ENCODE peak calls at places on chromosomes 11 and 22, in five cellular contexts. S, Q, D, Y and B are unnamed samples. For H3K9me3, the result is how much of the 10 kb centered on the place peaks cover.

GRCh38 chr11:12179521-12179920 is 69.1 kb downstream of the MICAL2 start:
- DNase-seq in S (no peak), Q (no peak), D (no peak), Y (no peak), B (no peak)

GRCh38 chr22:17562906-17563870 is at the start of gene SLC25A18:
- DNase-seq in S (no peak), Q (no peak), D (no peak), Y (peak), B (peak)

GRCh38 chr22:17576475-17576874 is 13.2 kb downstream of the SLC25A18 start:
- DNase-seq in S (no peak), Q (no peak), D (peak), Y (no peak), B (no peak)

GRCh38 chr11:10575346-10575745 is 6.9 kb upstream of the LYVE1 start:
- DNase-seq in S (no peak), Q (no peak), D (no peak), Y (no peak), B (no peak)

GRCh38 chr11:129317564-129317963 is 58.1 kb upstream of the BARX2 start:
- DNase-seq in S (no peak), Q (no peak), D (no peak), Y (no peak), B (no peak)

GRCh38 chr11:22787565-22788162 is 41.9 kb downstream of the SVIP start:
- DNase-seq in S (no peak), Q (no peak), D (no peak), Y (peak), B (no peak)

GRCh38 chr11:61918251-61919112 is 1.1 kb upstream of the RAB3IL1 start:
- DNase-seq in S (no peak), Q (no peak), D (peak), Y (peak), B (peak)

GRCh38 chr11:73734996-73735395 is 25.9 kb downstream of the RAB6A start:
- DNase-seq in S (no peak), Q (no peak), D (no peak), Y (no peak), B (no peak)

GRCh38 chr11:102473543-102473942 is 21.0 kb upstream of the TMEM123 start:
- DNase-seq in S (peak), Q (no peak), D (no peak), Y (no peak), B (no peak)

GRCh38 chr22:50505776-50506610 is 1.5 kb downstream of the LMF2 start:
- DNase-seq in S (no peak), Q (no peak), D (no peak), Y (no peak), B (peak)

GRCh38 chr22:46701262-46701661 is 36.8 kb downstream of the CERK start:
- DNase-seq in S (no peak), Q (no peak), D (no peak), Y (no peak), B (no peak)

GRCh38 chr11:33598426-33599069 is 102.1 kb downstream of the C11orf91 start:
- DNase-seq in S (no peak), Q (no peak), D (no peak), Y (no peak), B (no peak)

GRCh38 chr11:35148163-35148562 is 9.2 kb downstream of the CD44 start:
- DNase-seq in S (no peak), Q (no peak), D (no peak), Y (no peak), B (no peak)

GRCh38 chr11:34161812-34162506 is 56.5 kb downstream of the NAT10 start:
- DNase-seq in S (no peak), Q (no peak), D (no peak), Y (no peak), B (no peak)

GRCh38 chr11:36131719-36132349 is 157.4 kb downstream of the COMMD9 start:
- DNase-seq in S (peak), Q (no peak), D (peak), Y (peak), B (peak)

GRCh38 chr11:11956006-11956405 is 52.4 kb downstream of the DKK3 start:
- DNase-seq in S (no peak), Q (no peak), D (no peak), Y (no peak), B (no peak)

GRCh38 chr11:109338131-109338530 is 83.9 kb upstream of the C11orf87 start:
- DNase-seq in S (no peak), Q (no peak), D (no peak), Y (no peak), B (no peak)

DNA sequence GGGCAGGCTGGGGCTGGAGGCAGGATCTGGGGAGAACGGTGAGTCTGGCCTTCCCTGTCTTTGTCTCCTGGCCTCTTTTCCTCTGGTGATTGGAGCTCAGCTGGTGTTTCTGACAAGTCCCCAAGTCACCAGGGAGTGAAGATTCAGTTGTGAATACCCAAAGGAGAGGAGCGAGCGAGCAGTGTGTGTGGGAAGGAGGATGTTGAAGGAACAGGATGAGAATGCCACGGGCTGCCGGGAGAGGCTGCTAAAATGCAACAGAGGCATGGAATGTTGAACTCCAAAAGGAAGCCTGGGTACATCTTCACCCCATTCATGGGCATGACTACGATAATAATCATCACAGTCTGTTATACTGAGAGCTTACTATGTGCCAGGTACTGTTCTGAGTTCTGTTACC is 163.3 kb downstream of the CEP164 start:
- DNase-seq in S (no peak), Q (no peak), D (no peak), Y (no peak), B (no peak)
- H3K9me3 ChIP-seq in S (under half), Q (under half), D (under half), Y (under half), B (under half)

DNA sequence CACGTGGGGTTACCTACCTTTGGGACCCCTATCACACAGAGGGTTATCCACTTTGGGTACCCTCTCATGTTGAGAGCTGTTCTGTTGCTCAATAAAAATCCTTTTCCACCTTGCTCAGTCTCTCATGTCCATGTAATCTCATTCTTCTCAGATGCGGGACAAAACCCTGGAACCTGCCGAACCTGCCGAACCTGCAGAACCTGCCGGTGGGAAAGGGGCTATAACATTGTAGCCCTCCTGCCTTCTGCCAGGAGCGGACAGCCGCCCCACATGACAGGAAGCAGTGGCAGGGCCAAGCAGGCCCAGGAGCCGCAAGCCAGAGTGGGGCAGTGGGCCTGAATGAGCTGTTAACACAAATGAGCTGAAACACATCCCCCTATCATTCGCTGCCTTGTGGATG is 18.1 kb downstream of the NPAT start:
- DNase-seq in S (no peak), Q (no peak), D (no peak), Y (no peak), B (no peak)
- H3K9me3 ChIP-seq in S (under half), Q (under half), D (under half), Y (under half), B (under half)

DNA sequence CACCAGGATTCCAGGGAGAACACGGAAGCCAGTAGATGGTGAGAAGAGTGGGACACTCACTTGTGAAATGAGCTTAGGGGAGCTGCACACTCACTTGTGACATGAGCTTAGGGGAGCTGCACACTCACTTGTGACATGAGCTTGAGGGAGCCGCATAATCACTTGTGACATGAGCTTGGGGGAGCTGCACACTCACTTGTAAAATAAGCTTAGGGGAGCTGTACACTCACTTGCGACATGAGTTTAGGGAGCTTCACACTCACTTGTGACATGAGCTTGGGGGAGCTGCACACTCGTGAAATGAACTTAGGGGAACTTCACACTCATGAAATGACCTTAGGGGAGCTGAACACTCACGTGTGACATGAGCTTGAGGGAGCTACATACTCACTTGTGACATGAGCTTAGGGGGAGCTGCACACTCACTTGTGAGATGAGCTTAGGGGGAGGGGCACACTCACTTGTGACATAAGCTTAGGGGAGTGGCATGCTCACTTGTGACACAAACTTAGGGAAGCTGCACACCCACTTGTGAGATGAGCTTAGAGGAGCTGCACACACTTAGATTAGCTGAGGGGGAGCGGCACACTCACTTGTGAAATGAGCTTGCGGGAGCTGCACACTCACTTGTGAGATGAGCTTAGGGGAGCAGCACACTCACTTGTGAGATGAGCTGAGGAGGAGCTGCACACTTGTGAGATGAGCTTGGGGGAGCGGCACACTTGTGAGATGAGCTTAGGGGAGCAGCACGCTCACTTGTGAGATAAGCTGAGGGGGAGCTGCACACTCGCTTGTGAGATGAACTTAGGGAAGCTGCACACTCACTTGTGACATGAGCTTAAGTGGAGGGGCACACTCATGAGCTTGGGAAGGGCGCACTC is 59.0 kb downstream of the NCAPD3 start:
- DNase-seq in S (no peak), Q (no peak), D (no peak), Y (no peak), B (no peak)
- H3K9me3 ChIP-seq in S (under half), Q (under half), D (under half), Y (under half), B (under half)

DNA sequence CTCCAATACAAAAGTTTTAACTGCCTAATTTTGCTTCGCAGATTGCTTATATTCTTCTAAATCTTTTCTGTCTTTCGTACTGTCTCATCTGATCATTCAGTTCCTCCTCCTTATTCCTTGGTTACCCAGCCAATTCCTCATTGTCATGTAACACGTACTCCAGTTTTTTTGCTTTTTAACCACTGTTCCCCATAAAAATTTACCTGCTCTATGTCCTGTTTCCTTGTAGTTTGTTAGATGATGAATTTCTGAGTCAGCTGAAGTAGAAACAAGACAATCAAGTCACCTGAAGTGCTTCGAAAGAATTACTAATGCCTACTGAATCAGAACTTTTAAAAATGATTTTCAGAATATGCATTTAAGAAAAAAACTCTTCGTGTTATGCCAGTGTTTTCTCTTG is 150.6 kb downstream of the CNTN5 start:
- DNase-seq in S (no peak), Q (no peak), D (no peak), Y (no peak), B (no peak)
- H3K9me3 ChIP-seq in S (under half), Q (under half), D (under half), Y (under half), B (under half)

DNA sequence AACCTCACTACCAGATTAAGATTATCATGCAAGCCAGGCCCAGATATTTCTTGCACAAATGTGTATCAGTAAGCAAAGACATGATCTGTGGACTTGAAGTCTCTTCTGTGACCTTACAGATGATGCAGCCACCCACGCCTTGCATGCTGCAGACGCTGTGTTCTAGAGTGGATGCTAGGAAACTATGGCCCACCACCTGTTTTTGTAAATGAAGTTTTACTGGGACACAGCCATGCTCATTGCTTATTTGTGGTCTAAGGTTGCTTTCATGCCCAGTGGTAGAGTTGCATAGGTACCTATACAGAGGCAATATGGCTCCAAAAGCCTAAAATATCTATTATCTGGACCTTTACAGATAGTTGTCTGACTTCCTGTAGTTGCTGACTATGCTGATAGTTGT is 47.5 kb upstream of the SORL1-AS1 start:
- DNase-seq in S (no peak), Q (no peak), D (no peak), Y (no peak), B (no peak)
- H3K9me3 ChIP-seq in S (under half), Q (under half), D (under half), Y (under half), B (under half)